ENCODE peak calls at places on chromosomes 11 and 22, in six cellular contexts. T is IMR-90, A is uterus, R is adrenal gland, P is stomach, X is lower leg skin. L is an unnamed sample.

GRCh38 chr22:27090595-27090994 is 433.2 kb downstream of the MIAT start:
- DNase-seq in T (no peak), A (peak; percentile 46), R (no peak), P (no peak), X (no peak), L (no peak)

GRCh38 chr11:17734986-17735822 is 623 bp downstream of the KCNC1 start:
- DNase-seq in T (peak; percentile 69), A (peak; percentile 58), R (peak; percentile 75), P (peak; percentile 72), X (no peak), L (peak; percentile 68)

GRCh38 chr11:106473089-106473722 is 395.7 kb downstream of the AASDHPPT start:
- DNase-seq in T (peak; percentile 61), A (no peak), R (no peak), P (no peak), X (no peak), L (no peak)

GRCh38 chr22:27585141-27585540 is 216.4 kb downstream of the MN1 start:
- DNase-seq in T (no peak), A (no peak), R (no peak), P (no peak), X (no peak), L (no peak)

GRCh38 chr11:126548576-126549272 is 193.2 kb downstream of the ST3GAL4 start:
- DNase-seq in T (no peak), A (no peak), R (no peak), P (no peak), X (no peak), L (no peak)

GRCh38 chr11:114430290-114430689 is 9.0 kb upstream of the REXO2 start:
- DNase-seq in T (no peak), A (no peak), R (no peak), P (no peak), X (no peak), L (no peak)

GRCh38 chr11:104256525-104256924 is 92.6 kb upstream of the PDGFD start:
- DNase-seq in T (peak; percentile 13), A (no peak), R (no peak), P (no peak), X (no peak), L (no peak)

GRCh38 chr11:17401841-17402240 is 13.4 kb upstream of the KCNJ11 start:
- DNase-seq in T (no peak), A (no peak), R (no peak), P (no peak), X (no peak), L (no peak)

GRCh38 chr11:1502971-1503707 is 16.6 kb upstream of the MOB2 start:
- DNase-seq in T (no peak), A (peak; percentile 52), R (no peak), P (peak; percentile 45), X (no peak), L (no peak)

GRCh38 chr11:118010738-118011461 is 24.7 kb downstream of the IL10RA start:
- DNase-seq in T (no peak), A (no peak), R (no peak), P (peak; percentile 52), X (no peak), L (peak; percentile 72)

GRCh38 chr11:35289821-35290220 is 129.5 kb downstream of the SLC1A2 start:
- DNase-seq in T (peak; percentile 60), A (no peak), R (no peak), P (no peak), X (no peak), L (no peak)

GRCh38 chr11:9688716-9689511 is 25.0 kb downstream of the SWAP70 start:
- DNase-seq in T (peak; percentile 81), A (no peak), R (no peak), P (no peak), X (no peak), L (no peak)

GRCh38 chr11:79198898-79199250 is 242.0 kb downstream of the TENM4 start:
- DNase-seq in T (peak; percentile 63), A (no peak), R (no peak), P (no peak), X (no peak), L (no peak)

DNA sequence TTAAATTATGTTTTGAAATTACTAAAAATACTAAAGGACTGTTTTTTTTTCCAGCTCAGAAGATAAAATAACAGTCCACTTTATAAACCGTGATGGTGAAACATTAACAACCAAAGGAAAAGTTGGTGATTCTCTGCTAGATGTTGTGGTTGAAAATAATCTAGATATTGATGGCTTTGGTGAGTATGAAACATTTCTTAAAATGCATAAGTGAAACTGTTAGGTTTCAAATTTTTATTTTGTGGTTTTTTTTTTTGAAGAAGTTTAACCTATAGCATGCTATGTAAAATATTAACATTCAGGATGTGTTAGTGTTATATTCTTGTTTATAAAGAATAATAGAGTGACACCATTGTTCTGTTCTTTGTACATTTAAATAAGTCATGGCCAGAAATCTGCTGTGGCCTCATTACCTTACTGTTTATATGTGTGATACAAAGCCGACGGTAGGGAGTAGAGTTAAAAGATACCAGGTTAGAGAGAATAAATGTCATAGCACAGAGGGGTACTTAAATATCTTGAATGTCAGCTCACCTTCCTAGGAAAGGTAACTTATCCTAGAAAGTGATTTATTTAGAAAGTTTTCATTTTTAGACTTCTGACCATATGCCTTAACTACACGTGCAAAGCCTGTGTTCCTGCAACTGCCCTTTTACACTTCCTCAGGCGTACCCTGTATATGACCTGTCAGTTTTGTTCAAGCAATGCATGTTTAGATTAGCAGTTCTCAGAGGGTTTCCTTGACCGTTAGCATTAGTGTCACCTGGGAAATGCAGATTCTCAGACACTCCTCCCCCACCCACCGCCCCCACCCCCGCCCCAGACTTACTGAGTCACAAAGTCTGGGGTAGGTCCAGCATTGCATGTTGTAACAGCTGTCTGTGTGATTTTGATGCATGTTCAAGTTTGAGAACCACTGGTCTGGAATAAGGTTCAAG is 6.3 kb downstream of the FDX1 start:
- DNase-seq in T (peak; percentile 39), A (no peak), R (no peak), P (no peak), X (no peak), L (no peak)
- TF ChIP-seq POLR2A in T (no peak), A (no peak), R (no peak), P (no peak), X (no peak), L (no peak)

DNA sequence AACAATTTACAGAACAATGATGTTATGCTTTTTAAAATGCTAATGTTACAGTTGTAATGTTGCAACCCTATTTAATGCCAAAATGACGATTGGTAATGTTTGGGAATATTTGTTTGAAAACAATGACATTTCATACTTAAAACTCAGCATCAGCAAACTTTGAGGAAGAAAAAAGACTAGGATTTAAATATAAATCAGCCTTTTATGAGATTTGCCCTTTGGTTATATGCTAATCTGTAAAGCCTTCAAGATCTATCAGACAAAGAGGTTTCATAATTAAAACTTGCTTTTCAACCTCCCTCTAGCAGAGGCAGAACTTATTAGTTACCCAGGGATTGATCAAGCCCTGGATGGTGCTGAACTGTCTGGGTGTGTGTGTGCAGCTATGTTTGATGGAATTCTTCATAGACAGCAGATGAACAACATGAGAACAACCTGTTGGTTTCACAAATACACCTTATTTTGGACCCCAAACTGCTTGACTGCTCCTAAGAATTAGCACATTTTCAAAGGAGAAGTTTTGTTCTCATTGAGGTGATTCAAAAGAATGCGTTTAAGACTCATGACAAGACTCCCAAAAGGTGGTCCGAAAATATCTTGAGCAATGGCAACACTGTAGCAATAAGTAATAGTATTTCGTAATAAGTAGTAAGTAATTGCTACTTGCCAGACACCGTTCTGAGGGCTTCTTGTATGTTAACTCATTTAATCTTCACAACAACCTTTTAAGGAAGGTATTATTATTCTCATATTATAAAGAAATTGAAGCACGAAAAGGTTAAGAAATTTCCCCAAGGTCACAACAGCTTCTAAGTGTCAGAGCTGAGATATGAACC is 183.8 kb upstream of the SORL1-AS1 start:
- DNase-seq in T (no peak), A (no peak), R (no peak), P (no peak), X (no peak), L (no peak)
- TF ChIP-seq POLR2A in T (no peak), A (no peak), R (no peak), P (no peak), X (no peak), L (no peak)

GRCh38 chr22:29302681-29303465 is 3.6 kb upstream of the GAS2L1 start:
- DNase-seq in T (no peak), A (no peak), R (peak; percentile 73), P (peak; percentile 64), X (peak; percentile 83), L (no peak)

GRCh38 chr22:29300467-29300806 is 6.0 kb upstream of the GAS2L1 start:
- DNase-seq in T (no peak), A (no peak), R (no peak), P (no peak), X (peak; percentile 67), L (no peak)

GRCh38 chr22:29300807-29301601 is 5.4 kb upstream of the GAS2L1 start:
- DNase-seq in T (no peak), A (no peak), R (no peak), P (no peak), X (peak; percentile 75), L (no peak)

GRCh38 chr22:29302402-29302680 is 4.1 kb upstream of the GAS2L1 start:
- DNase-seq in T (no peak), A (no peak), R (no peak), P (no peak), X (no peak), L (no peak)

GRCh38 chr22:29301716-29302401 is 4.6 kb upstream of the GAS2L1 start:
- DNase-seq in T (no peak), A (no peak), R (no peak), P (no peak), X (peak; percentile 85), L (no peak)
- TF ChIP-seq POLR2A in T (no peak), A (no peak), R (no peak), P (no peak), X (no peak), L (no peak)

GRCh38 chr11:46119053-46119351 is 2.3 kb downstream of the PHF21A start:
- DNase-seq in T (no peak), A (no peak), R (no peak), P (no peak), X (no peak), L (no peak)

GRCh38 chr11:46120711-46121327 is 435 bp downstream of the PHF21A start:
- DNase-seq in T (peak; percentile 78), A (peak; percentile 52), R (peak; percentile 66), P (peak; percentile 43), X (no peak), L (no peak)

GRCh38 chr11:46120361-46120710 is 918 bp downstream of the PHF21A start:
- DNase-seq in T (no peak), A (peak; percentile 40), R (peak; percentile 51), P (no peak), X (no peak), L (no peak)

GRCh38 chr11:46117842-46118241 is 3.4 kb downstream of the PHF21A start:
- DNase-seq in T (no peak), A (no peak), R (no peak), P (no peak), X (no peak), L (no peak)

DNA sequence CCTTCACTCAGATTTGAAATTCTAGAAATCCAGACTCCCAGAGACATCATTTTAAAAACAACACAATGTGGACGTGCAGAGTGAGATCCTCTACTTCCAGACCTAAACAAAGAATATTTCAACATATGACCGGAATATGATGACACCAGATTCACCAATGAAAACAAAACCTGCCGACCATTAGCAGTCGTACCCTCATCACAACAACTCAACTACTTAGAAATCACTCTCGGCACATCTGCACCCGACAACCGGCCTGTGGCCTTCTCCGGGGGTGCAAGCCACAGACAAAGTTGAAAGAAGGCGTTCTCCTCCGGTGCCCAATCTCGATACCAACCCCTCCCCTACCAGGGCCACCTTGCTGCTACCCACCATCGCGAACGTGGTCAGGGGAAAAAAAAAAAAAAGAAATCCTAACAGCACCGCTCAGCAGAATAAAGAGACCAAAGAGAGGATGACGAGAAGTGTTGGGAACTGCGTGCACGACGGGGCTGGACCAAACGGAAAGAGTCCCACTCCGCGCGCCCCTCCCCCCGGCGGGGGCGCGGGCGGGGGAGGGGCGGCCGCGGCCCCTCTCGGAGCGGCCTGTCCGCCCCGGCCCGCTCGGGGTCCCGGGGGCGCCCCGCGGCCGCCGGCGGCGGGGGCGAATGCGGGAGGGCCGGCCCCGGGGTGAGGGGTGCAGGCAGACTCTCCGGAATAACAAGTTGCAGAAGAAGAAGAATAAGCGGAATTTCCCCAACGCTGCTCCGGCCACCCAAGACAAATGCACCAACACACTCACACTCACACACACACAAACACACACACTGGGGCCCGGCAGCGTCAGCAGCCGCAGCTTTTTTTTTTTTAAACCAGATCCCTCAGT is 1.7 kb downstream of the PHF21A start:
- DNase-seq in T (peak; percentile 74), A (peak; percentile 51), R (peak; percentile 65), P (peak; percentile 39), X (no peak), L (no peak)
- TF ChIP-seq POLR2A in T (peak; percentile 25), A (no peak), R (no peak), P (no peak), X (no peak), L (no peak)

L was measured in GM12892.